ENCODE peak calls at places on chromosomes 6 and 20, in four cellular contexts. L, S, X and R are unnamed samples.

GRCh38 chr20:58054082-58054481 is 174.4 kb downstream of the ANKRD60 start:
- DNase-seq in S (no peak), X (no peak), L (no peak), R (no peak)

GRCh38 chr6:5497896-5498578 is 236.7 kb downstream of the FARS2 start:
- DNase-seq in S (no peak), X (no peak), L (peak), R (peak)

GRCh38 chr6:13248953-13249432 is 79.3 kb downstream of the TBC1D7 start:
- DNase-seq in X (no peak), L (no peak), S (no peak), R (no peak)

GRCh38 chr20:19784511-19785172 is 26.6 kb downstream of the RIN2 start:
- DNase-seq in X (peak), S (no peak), L (peak), R (peak)

GRCh38 chr6:102387351-102388033 is 994.0 kb downstream of the GRIK2 start:
- DNase-seq in L (no peak), X (no peak), S (no peak), R (no peak)

GRCh38 chr20:21302645-21303060 is 478 bp upstream of the XRN2 start:
- DNase-seq in L (no peak), X (no peak), S (no peak), R (no peak)

GRCh38 chr6:87102296-87102695 is 7.4 kb upstream of the CGA start:
- DNase-seq in X (no peak), L (no peak), S (no peak), R (no peak)

GRCh38 chr6:46983007-46983411 is 59.1 kb downstream of the ADGRF1 start:
- DNase-seq in X (peak), L (no peak), S (no peak), R (peak)

GRCh38 chr6:99019341-99019740 is 71.6 kb upstream of the FBXL4 start:
- DNase-seq in X (no peak), S (no peak), L (no peak), R (no peak)

GRCh38 chr6:8207191-8207868 is 105.0 kb upstream of the EEF1E1 start:
- DNase-seq in S (no peak), L (no peak), X (no peak), R (no peak)

GRCh38 chr20:52201395-52201794 is 9.8 kb upstream of the ZFP64 start:
- DNase-seq in S (no peak), X (no peak), L (no peak), R (no peak)

GRCh38 chr20:47258745-47259695 is 97.5 kb downstream of the ZMYND8 start:
- DNase-seq in S (no peak), L (no peak), X (no peak), R (peak)

GRCh38 chr6:15506066-15506465 is 156.8 kb downstream of the DTNBP1 start:
- DNase-seq in L (no peak), S (no peak), X (no peak), R (no peak)

GRCh38 chr6:161422710-161423109 is 148.8 kb upstream of the AGPAT4 start:
- DNase-seq in L (no peak), X (no peak), S (no peak), R (no peak)

GRCh38 chr6:149169761-149170359 is 147.7 kb upstream of the TAB2 start:
- DNase-seq in S (no peak), X (no peak), L (peak), R (no peak)

GRCh38 chr6:136753624-136754023 is 38.7 kb downstream of the MAP3K5 start:
- DNase-seq in S (peak), X (peak), L (no peak), R (no peak)

GRCh38 chr6:15827492-15828255 is 164.8 kb upstream of the DTNBP1 start:
- DNase-seq in L (no peak), X (no peak), S (no peak), R (no peak)